ENCODE peak calls at places on chromosomes 13 and 19, in six cellular contexts. H is neuronal stem cell, G is mesendoderm, A is IMR-90, B is H1, K is trophoblast cell. T is an unnamed sample.

GRCh38 chr13:21929400-21929799 is 258.5 kb downstream of the FGF9 start:
- DNase-seq in B (no peak), G (peak), H (no peak), A (no peak), K (no peak), T (no peak)

GRCh38 chr19:28960986-28961705 is 251.8 kb downstream of the UQCRFS1 start:
- DNase-seq in G (no peak), B (no peak), K (peak), H (no peak), A (peak), T (no peak)

GRCh38 chr19:47040869-47041268 is 7.6 kb downstream of the TMEM160 start:
- DNase-seq in B (no peak), G (no peak), K (no peak), H (no peak), A (no peak), T (no peak)

GRCh38 chr13:71879129-71879535 is 12.1 kb upstream of the DACH1 start:
- DNase-seq in G (peak), A (peak), K (no peak), B (no peak), H (peak), T (peak)

GRCh38 chr13:40207110-40207478 is 459.3 kb downstream of the FOXO1 start:
- DNase-seq in H (no peak), B (no peak), A (no peak), G (no peak), K (no peak), T (no peak)

GRCh38 chr19:23957660-23958281 is 43.1 kb downstream of the ZNF726 start:
- DNase-seq in G (no peak), B (no peak), A (peak), H (no peak), K (peak), T (peak)

GRCh38 chr19:45746866-45747265 is 13.6 kb downstream of the MEIOSIN start:
- DNase-seq in A (no peak), G (no peak), K (no peak), B (no peak), H (no peak), T (no peak)

GRCh38 chr19:49157445-49158224 is at the start of gene TRPM4:
- DNase-seq in A (peak), K (peak), H (peak), G (peak), B (peak), T (peak)

GRCh38 chr19:46659151-46660007 is 1.6 kb downstream of the DACT3 start:
- DNase-seq in A (no peak), H (peak), K (no peak), G (peak), B (no peak), T (peak)

GRCh38 chr19:17954401-17954800 is 12.5 kb upstream of the KCNN1 start:
- DNase-seq in H (no peak), G (no peak), K (no peak), B (no peak), A (no peak), T (no peak)

GRCh38 chr19:53961523-53962345 is 1.0 kb upstream of the CACNG8 start:
- DNase-seq in A (no peak), B (no peak), H (no peak), K (no peak), G (peak), T (no peak)

GRCh38 chr13:95275322-95276118 is 25.7 kb downstream of the ABCC4 start:
- DNase-seq in B (no peak), A (no peak), G (no peak), K (no peak), H (no peak), T (peak)

GRCh38 chr13:114166381-114167131 is 12.5 kb upstream of the CFAP97D2 start:
- DNase-seq in B (no peak), H (no peak), K (no peak), G (no peak), A (no peak), T (no peak)

GRCh38 chr13:20988909-20989735 is 72.3 kb downstream of the LATS2 start:
- DNase-seq in A (no peak), K (no peak), G (no peak), H (no peak), B (no peak), T (no peak)

GRCh38 chr19:5128932-5129389 is 160.0 kb downstream of the KDM4B start:
- DNase-seq in K (no peak), A (no peak), H (no peak), G (no peak), B (no peak), T (peak)

GRCh38 chr19:42657551-42657950 is 62.8 kb upstream of the CEACAM8 start:
- DNase-seq in K (no peak), A (peak), B (no peak), H (no peak), G (no peak), T (no peak)
- H3K4me3 ChIP-seq in K (no peak), A (no peak), B (no peak), H (no peak), G (no peak), T (no peak)

GRCh38 chr19:40640744-40641143 is 39.6 kb downstream of the LTBP4 start:
- DNase-seq in A (peak), K (no peak), B (no peak), H (no peak), G (no peak), T (peak)

GRCh38 chr19:40639638-40639982 is 38.4 kb downstream of the LTBP4 start:
- DNase-seq in G (no peak), K (no peak), H (no peak), B (no peak), A (no peak), T (no peak)

GRCh38 chr19:40642062-40642706 is 41.0 kb downstream of the LTBP4 start:
- DNase-seq in G (no peak), A (no peak), B (no peak), K (no peak), H (no peak), T (no peak)

GRCh38 chr19:40642757-40643325 is 41.7 kb downstream of the LTBP4 start:
- DNase-seq in H (no peak), G (no peak), K (no peak), B (no peak), A (no peak), T (no peak)

GRCh38 chr19:40641306-40641705 is 40.1 kb downstream of the LTBP4 start:
- DNase-seq in A (no peak), H (no peak), K (no peak), G (no peak), B (no peak), T (no peak)
- H2AK5ac ChIP-seq in A (peak), H (no peak), K (peak), G (no peak), B (no peak), T (peak)

GRCh38 chr13:26658491-26658890 is 101.0 kb downstream of the WASF3 start:
- DNase-seq in K (no peak), A (no peak), B (no peak), G (no peak), H (peak), T (no peak)

GRCh38 chr13:26656919-26657318 is 99.4 kb downstream of the WASF3 start:
- DNase-seq in K (no peak), G (peak), B (no peak), H (peak), A (peak), T (peak)

GRCh38 chr13:26660185-26660584 is 100.4 kb downstream of the GPR12 start:
- DNase-seq in B (no peak), H (no peak), A (no peak), G (no peak), K (no peak), T (no peak)

GRCh38 chr13:26660761-26661160 is 99.8 kb downstream of the GPR12 start:
- DNase-seq in G (no peak), B (no peak), K (no peak), A (no peak), H (no peak), T (no peak)

DNA sequence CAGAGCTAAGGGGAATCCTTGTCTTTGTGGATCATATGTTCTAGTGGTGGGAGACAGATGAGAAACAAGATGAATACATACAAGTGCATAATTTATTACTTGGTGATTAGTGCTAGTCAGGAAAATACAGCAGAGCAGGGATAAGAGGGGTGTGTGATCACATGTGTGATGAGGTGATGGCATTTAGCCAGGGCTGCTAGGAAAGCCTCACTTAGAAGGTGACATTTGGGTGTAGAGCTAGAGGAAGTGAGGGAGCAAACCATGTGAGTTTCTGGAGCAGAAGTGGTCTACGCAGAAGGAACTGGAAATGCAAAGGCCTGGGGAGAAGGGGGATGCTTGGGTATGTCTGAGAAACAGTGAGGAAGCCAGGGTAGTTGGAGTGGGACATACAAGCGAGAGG is 101.5 kb downstream of the WASF3 start:
- DNase-seq in H (no peak), K (no peak), B (no peak), A (no peak), G (no peak), T (no peak)
- H3K4me3 ChIP-seq in H (no peak), K (no peak), B (no peak), A (no peak), G (no peak), T (no peak)

GRCh38 chr19:38684078-38684861 is 36.8 kb downstream of the ACTN4 start:
- DNase-seq in K (peak), A (peak), G (peak), H (no peak), B (no peak), T (peak)
- H2AK5ac ChIP-seq in K (peak), A (peak), G (peak), H (peak), B (peak), T (peak)

GRCh38 chr19:11784356-11784755 is 14.0 kb upstream of the ZNF491 start:
- DNase-seq in G (no peak), H (no peak), B (no peak), A (no peak), K (no peak), T (no peak)

GRCh38 chr19:11780431-11781020 is 13.7 kb downstream of the ZNF441 start:
- DNase-seq in H (no peak), B (no peak), K (no peak), G (peak), A (no peak), T (no peak)

GRCh38 chr19:11783767-11784166 is 14.6 kb upstream of the ZNF491 start:
- DNase-seq in K (no peak), H (no peak), A (no peak), B (no peak), G (no peak), T (no peak)

GRCh38 chr19:11781295-11782057 is 14.7 kb downstream of the ZNF441 start:
- DNase-seq in K (peak), H (no peak), B (no peak), A (peak), G (peak), T (peak)
- H3K4me3 ChIP-seq in K (no peak), H (no peak), B (no peak), A (no peak), G (no peak), T (peak)

DNA sequence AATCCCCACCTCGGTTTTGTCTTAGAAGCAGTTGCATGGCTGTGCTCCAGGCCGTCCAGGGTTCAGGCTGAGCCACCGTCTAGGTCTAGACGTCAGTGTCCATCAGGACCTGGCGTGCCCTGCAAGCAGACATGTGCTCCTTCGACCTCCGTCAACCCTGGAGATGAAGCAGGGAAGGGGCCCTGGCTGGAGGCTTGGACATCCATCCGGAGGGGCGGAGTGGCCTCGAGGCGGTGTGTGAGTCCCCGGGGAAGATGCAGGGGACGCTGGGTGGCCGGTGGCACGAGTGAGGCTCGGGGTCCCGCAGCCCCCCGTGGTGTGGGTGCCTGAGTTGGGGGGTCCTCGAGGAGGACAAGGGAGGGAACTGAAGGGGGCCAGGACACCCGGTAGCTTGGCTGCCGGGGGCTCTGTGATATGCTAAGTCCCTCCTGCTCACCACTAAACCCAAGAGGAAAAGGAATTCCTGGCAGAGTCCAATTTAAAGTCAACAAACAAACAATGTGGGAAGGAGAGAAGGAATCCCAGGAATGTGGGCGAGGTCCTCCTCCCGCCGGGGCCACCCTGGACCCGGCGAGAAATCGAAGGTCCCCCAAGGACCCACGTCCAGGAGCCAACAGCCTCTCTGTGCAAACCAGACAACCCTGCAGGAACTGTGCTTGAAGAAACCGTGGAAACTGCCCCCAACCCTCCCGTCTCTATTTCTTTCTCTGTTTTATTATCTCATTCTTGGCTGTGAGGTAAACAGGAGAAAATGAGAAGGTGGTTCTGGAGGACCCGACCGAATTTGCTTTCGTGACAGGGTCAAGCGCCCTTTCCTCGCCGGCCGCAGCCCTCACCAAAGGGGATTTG is 14.8 kb upstream of the PTBP1 start:
- DNase-seq in A (peak), B (peak), G (peak), K (no peak), H (peak), T (peak)
- H2AK5ac ChIP-seq in A (peak), B (peak), G (no peak), K (peak), H (peak), T (peak)

DNA sequence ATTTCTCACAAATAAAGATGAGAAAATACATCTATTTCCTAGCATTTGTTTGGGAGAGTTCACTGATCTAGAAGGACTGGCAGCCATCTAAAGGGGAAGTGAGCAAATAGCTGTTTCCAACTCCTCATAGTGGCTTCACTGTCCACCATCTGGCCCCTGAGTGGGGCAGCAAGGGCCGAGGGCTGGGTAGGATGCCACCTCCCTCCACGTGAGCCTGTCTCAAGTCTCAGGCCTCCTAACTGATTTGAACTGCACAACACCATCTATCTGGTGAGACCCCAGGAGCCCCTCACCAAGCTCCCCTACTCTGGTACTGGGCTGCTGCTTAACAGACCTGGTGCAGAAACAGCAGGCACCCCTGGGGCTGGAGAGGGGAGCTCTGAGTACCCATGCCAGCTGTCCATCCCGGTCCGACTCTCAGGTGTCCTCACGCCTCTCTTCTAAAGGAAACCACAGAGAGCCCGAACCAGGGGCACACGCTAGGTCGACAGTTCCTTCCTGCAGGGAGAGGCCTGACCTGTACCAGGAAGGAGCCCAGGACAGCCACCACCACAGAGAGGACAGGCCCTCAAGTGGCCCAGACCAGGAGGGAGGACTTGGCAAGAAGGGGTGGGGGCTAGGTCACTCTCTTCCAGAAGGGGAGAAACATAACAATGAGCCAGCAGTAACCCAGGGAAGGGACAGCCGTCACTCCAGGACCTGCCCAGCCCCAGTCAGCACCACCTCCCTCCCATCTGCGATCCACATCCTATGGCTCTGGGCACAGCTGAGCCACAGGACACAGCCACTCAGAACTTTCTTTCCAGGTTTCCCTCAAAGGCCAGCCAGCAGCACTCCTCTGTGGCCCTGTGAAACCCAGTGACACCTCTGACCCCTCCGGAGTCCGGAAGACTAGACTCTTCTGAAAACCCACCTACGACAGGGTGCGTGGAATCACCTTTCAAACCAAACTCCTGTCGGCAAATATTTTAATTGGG is 12.9 kb upstream of the SLC35E1 start:
- DNase-seq in A (no peak), B (no peak), H (no peak), K (no peak), G (no peak), T (no peak)
- H3K4me3 ChIP-seq in A (no peak), B (peak), H (peak), K (peak), G (no peak), T (no peak)

GRCh38 chr19:10655457-10656312 is 1.5 kb downstream of the ILF3 start:
- DNase-seq in B (no peak), G (peak), H (no peak), A (peak), K (peak), T (peak)
- H2AK5ac ChIP-seq in B (peak), G (peak), H (no peak), A (peak), K (peak), T (no peak)

T was measured in mesenchymal stem cell.